ENCODE peak calls at places on chromosomes 2 and 18, in nine cellular contexts. N is cardiac fibroblast, A is fibroblast of the aortic adventitia, W is A549, V is Calu3, P is AG04449, O is fibroblast of pulmonary artery, Q is GM12865, D is fibroblast of lung. J is an unnamed sample.

GRCh38 chr2:24259316-24259715 is 84.5 kb downstream of the FAM228A start:
- DNase-seq in N (no peak), A (peak; percentile 60), W (no peak), V (no peak), P (no peak), O (no peak), Q (no peak), D (no peak), J (no peak)

GRCh38 chr2:203444738-203445137 is 90.4 kb downstream of the RAPH1 start:
- DNase-seq in N (no peak), A (no peak), W (no peak), V (no peak), P (no peak), O (no peak), Q (no peak), D (no peak), J (no peak)

GRCh38 chr2:238855299-238855698 is 7.4 kb downstream of the TWIST2 start:
- DNase-seq in N (no peak), A (peak; percentile 51), W (no peak), V (no peak), P (no peak), O (no peak), Q (no peak), D (no peak), J (no peak)

GRCh38 chr2:217711236-217711635 is 291.6 kb downstream of the TNS1 start:
- DNase-seq in N (peak; percentile 31), A (peak; percentile 49), W (no peak), V (no peak), P (peak; percentile 80), O (peak; percentile 25), Q (no peak), D (no peak), J (no peak)

GRCh38 chr2:220569380-220569779 is 942.0 kb downstream of the SLC4A3 start:
- DNase-seq in N (no peak), A (no peak), W (no peak), V (no peak), P (no peak), O (no peak), Q (no peak), D (no peak), J (no peak)

GRCh38 chr2:206311026-206311425 is 36.6 kb downstream of the ZDBF2 start:
- DNase-seq in N (no peak), A (no peak), W (no peak), V (no peak), P (no peak), O (peak; percentile 5), Q (no peak), D (no peak), J (no peak)

GRCh38 chr18:35580748-35581534 is 599 bp upstream of the GALNT1 start:
- DNase-seq in N (peak; percentile 48), A (peak; percentile 48), W (no peak), V (peak; percentile 50), P (no peak), O (peak; percentile 59), Q (peak; percentile 74), D (peak; percentile 56), J (peak; percentile 57)

GRCh38 chr2:156341482-156342251 is 9.1 kb upstream of the NR4A2 start:
- DNase-seq in N (peak; percentile 95), A (peak; percentile 97), W (peak; percentile 71), V (peak; percentile 90), P (no peak), O (peak; percentile 96), Q (peak; percentile 98), D (peak; percentile 97), J (peak; percentile 61)

GRCh38 chr2:28956415-28956826 is 24.7 kb upstream of the TOGARAM2 start:
- DNase-seq in N (peak; percentile 49), A (peak; percentile 44), W (no peak), V (no peak), P (no peak), O (peak; percentile 58), Q (peak; percentile 47), D (peak; percentile 36), J (peak; percentile 66)

DNA sequence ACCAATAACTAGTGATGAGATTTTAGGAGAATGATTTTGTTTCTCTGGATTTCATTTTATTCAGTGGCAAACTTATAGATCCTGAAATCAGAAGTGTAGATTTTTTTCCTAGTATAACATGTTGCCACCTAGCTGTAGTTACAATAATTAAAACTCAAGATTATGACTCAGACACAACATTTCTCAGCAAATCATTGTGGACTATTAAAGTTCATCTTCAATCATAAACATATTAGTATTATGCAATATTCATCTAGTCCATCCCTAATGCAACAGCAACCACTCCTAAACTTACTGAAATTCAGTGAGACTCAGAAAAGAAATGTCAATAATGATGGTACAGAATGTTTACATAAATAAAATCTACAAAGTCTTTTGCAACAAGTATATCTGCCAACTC is 51.3 kb downstream of the USP34 start:
- DNase-seq in N (no peak), A (no peak), W (no peak), V (no peak), P (no peak), O (no peak), Q (no peak), D (peak; percentile 66), J (no peak)
- TF ChIP-seq CTCF in N (no peak), A (no peak), W (no peak), V (no peak), P (no peak), O (no peak), Q (no peak), D (peak; percentile 19), J (no peak)

DNA sequence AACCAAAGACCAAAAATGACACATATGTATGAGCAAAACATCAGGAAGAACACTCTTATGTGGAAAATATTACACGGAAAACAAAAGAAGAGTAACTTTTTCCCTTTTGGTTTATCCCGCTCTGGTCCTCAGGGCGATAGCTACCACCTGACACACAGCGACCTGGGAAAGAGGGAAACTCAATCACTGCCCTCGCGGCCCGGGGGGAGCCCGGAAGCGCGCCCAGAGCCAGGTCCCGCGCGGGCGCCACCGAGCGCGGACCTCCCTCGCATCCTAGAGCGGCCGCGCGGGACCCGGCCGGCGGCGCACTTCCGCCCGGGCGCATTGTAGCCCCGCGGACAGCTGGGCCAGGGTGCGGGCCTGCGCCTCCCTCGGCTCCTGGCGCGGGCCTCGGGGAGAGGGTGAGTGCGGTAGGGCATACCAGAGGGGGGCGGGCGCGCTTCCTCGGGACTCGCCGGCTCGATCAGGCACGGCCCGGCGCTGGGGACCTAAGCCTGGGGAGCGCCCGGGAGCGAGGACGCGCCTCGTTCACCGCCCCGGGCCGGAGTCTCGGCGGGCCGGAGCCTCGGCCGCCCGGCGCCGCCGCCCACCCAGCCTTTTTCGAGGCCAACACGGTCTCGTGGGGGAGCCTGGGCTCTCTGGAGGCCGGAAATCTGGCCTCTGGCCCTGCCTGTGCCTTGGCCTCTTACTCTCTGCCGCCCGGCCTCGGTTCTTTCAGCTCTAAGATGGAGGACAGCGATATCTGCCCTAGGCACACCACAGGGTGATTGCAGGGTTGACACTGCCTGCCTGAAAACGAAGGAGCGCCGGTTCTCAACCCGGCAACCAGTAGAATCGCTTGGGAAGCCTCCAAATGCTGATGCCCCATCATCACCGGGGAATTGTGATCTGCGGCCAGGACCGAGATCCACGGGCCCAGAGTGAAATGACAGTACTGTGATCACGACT is at the start of gene ELAC1:
- DNase-seq in N (peak; percentile 75), A (peak; percentile 78), W (peak; percentile 50), V (peak; percentile 78), P (no peak), O (peak; percentile 78), Q (peak; percentile 90), D (peak; percentile 83), J (peak; percentile 69)
- TF ChIP-seq CTCF in N (no peak), A (no peak), W (no peak), V (no peak), P (no peak), O (no peak), Q (no peak), D (no peak), J (no peak)

DNA sequence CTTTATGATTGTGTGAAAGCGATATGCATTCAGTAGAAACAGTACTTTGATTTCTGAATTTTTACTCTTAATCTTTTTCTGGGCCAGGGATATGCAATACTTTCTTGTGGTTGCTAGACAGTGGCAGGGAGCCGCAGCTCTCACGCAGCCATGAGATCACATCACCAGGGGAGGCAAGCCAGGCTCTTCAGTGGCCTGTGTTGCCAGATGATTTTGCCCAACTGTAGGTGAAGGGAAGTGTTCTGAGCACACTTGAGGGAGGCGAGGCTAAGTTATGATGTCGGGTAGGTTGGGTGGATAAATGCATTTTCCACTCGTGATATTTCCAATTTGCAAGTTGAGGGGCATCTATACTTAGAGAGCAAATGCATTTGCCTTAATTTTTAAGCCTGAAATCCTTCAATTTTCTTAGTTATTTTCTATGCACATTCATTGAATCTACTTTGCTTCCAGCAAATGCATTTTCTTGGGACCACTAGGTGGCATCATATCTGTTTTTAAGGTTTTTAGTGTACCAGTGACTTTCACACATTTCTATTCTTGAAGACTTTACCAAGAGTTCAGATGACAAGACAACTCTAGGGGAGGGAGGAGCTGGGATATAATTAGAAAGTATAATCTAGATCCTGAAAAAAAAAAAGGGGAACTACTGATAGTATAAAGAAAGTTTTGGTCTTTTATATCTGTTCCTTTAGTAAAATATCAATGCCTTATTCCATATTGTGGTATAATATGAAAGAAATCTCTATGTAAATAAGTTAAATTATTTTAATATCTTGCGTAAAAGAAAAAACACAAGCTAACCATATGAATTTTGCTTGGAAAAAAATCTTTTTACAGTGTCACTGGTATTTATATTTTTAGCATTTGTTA is 643.3 kb downstream of the SOCS6 start:
- DNase-seq in N (peak; percentile 73), A (peak; percentile 79), W (no peak), V (peak; percentile 7), P (no peak), O (peak; percentile 77), Q (peak; percentile 9), D (peak; percentile 59), J (no peak)
- TF ChIP-seq CTCF in N (peak; percentile 57), A (peak; percentile 69), W (peak; percentile 57), V (peak; percentile 49), P (no peak), O (peak; percentile 70), Q (peak; percentile 40), D (peak; percentile 64), J (peak; percentile 56)

GRCh38 chr18:7273301-7273911 is 42.5 kb downstream of the LRRC30 start:
- DNase-seq in N (peak; percentile 88), A (peak; percentile 36), W (no peak), V (peak; percentile 3), P (no peak), O (peak; percentile 93), Q (no peak), D (peak; percentile 85), J (peak; percentile 26)

GRCh38 chr18:7269903-7270302 is 39.0 kb downstream of the LRRC30 start:
- DNase-seq in N (no peak), A (no peak), W (no peak), V (no peak), P (no peak), O (no peak), Q (no peak), D (peak; percentile 6), J (no peak)

DNA sequence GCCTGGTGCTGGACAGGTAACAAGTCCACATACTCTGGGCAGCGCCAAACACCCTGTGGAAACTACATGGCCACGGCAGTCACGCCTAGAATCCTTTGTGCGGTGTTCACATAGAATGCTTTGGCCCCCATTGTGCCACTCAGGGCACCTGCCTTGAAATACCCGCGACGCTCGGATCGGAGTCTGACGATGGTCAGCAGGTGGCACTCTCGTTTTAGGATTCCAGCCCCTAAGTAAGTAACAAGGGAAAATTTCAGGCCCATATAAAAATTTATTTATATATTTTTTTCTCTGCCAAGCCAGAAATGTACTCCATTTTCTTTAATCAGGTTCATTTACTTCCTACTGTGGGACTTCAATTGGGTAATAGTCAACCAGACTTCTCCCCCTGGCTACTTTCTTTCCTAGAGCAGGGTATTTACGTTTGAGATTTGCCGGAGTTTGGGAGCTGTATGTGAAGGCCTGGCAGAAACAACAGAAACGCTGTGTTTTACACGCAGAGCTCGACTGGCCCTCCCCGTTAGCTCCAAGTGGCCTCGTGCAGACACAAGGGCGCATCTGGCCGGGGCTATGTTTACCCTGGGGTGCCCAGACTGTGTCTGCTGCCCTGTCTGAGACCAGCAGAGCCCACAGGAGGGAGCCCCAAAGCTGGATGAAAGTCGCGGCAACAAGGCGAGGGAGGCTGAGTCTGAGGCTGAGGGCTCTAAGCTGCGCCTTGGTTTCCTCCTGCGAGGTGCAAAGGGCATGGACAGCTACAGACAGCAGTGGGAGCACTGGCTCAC is 41.6 kb downstream of the LRRC30 start:
- DNase-seq in N (peak; percentile 87), A (peak; percentile 65), W (peak; percentile 33), V (peak; percentile 68), P (no peak), O (peak; percentile 88), Q (no peak), D (peak; percentile 81), J (peak; percentile 68)
- TF ChIP-seq CTCF in N (peak; percentile 53), A (peak; percentile 54), W (peak; percentile 67), V (peak; percentile 66), P (peak; percentile 46), O (peak; percentile 63), Q (no peak), D (peak; percentile 65), J (peak; percentile 29)